ENCODE peak calls at places on chromosome 5, in four cellular contexts. W is GM12878, C is K562, F is GM12891. S is an unnamed sample.

GRCh38 chr5:5678909-5679308 is 256.4 kb downstream of the ICE1 start:
- DNase-seq in F (no peak), W (no peak), C (no peak), S (no peak)

GRCh38 chr5:22488427-22488826 is 364.7 kb downstream of the CDH12 start:
- DNase-seq in F (no peak), C (no peak), W (no peak), S (no peak)

GRCh38 chr5:97181856-97182545 is 1.0 kb downstream of the RIOK2 start:
- DNase-seq in C (no peak), F (no peak), W (no peak), S (no peak)

GRCh38 chr5:68316469-68316868 is 100.9 kb downstream of the PIK3R1 start:
- DNase-seq in C (peak), W (no peak), F (no peak), S (no peak)

GRCh38 chr5:138900281-138900965 is 25.3 kb upstream of the LRRTM2 start:
- DNase-seq in F (peak), C (peak), W (no peak), S (no peak)

GRCh38 chr5:103371046-103371603 is 112.6 kb downstream of the MACIR start:
- DNase-seq in C (no peak), W (no peak), F (no peak), S (no peak)

GRCh38 chr5:83751201-83751600 is 30.5 kb upstream of the HAPLN1 start:
- DNase-seq in F (no peak), C (no peak), W (no peak), S (no peak)

GRCh38 chr5:9395736-9396135 is 150.1 kb downstream of the SEMA5A start:
- DNase-seq in W (no peak), C (no peak), F (no peak), S (no peak)

GRCh38 chr5:158553195-158553945 is 546.3 kb downstream of the EBF1 start:
- DNase-seq in W (no peak), C (no peak), F (no peak), S (no peak)

GRCh38 chr5:66808663-66809062 is 212.5 kb downstream of the MAST4 start:
- DNase-seq in F (no peak), C (no peak), W (no peak), S (no peak)

GRCh38 chr5:38515648-38516047 is 40.8 kb downstream of the LIFR start:
- DNase-seq in W (no peak), F (no peak), C (no peak), S (no peak)

GRCh38 chr5:143308726-143309125 is 94.8 kb downstream of the NR3C1 start:
- DNase-seq in C (no peak), W (no peak), F (no peak), S (no peak)

GRCh38 chr5:126723643-126724042 is 53.3 kb upstream of the LMNB1 start:
- DNase-seq in C (no peak), F (no peak), W (no peak), S (no peak)

GRCh38 chr5:96348536-96348935 is 84.5 kb downstream of the PCSK1 start:
- DNase-seq in C (no peak), F (no peak), W (no peak), S (no peak)

GRCh38 chr5:154502180-154502579 is 24.2 kb upstream of the HAND1 start:
- DNase-seq in W (no peak), C (no peak), F (no peak), S (no peak)
- TF ChIP-seq SPI1 in W (no peak), C (no peak), F (no peak), S (no peak)

DNA sequence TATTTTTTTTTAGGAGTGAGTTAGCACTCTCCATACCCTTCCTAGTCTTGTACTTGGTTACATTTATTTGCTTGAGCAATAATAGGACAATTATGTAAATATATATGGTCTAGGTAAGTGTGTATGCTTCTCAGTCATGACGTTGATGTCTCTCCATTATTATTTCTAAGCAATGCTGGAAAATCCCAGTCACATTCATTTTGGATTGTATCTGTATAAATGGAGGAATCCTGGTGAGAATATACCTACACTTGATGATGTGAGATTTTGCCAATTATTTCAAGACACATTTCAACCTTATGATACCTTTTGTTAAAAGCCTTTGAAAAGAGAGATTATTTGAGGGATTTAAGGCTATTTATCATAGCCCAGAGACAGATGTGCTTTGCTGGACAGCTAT is 2244.5 kb upstream of the WWC1 start:
- DNase-seq in W (no peak), F (no peak), C (no peak), S (no peak)
- TF ChIP-seq SPI1 in W (no peak), F (no peak), C (no peak), S (no peak)

GRCh38 chr5:137252513-137252912 is 246.6 kb downstream of the SPOCK1 start:
- DNase-seq in F (no peak), W (no peak), C (no peak), S (no peak)
- TF ChIP-seq SPI1 in F (no peak), W (no peak), C (no peak), S (no peak)

GRCh38 chr5:2204366-2205184 is 321.9 kb upstream of the IRX4 start:
- DNase-seq in C (no peak), F (no peak), W (no peak), S (no peak)

GRCh38 chr5:2206244-2207108 is 323.8 kb upstream of the IRX4 start:
- DNase-seq in W (no peak), F (no peak), C (no peak), S (no peak)

GRCh38 chr5:2207109-2207399 is 324.3 kb upstream of the IRX4 start:
- DNase-seq in C (no peak), F (no peak), W (no peak), S (no peak)

GRCh38 chr5:2205185-2205585 is 322.5 kb upstream of the IRX4 start:
- DNase-seq in C (no peak), W (no peak), F (no peak), S (no peak)

GRCh38 chr5:2205596-2205995 is 322.9 kb upstream of the IRX4 start:
- DNase-seq in C (no peak), F (no peak), W (no peak), S (no peak)
- TF ChIP-seq SPI1 in C (no peak), F (no peak), W (no peak), S (no peak)

GRCh38 chr5:78903936-78904335 is 81.2 kb downstream of the ARSB start:
- DNase-seq in F (no peak), W (no peak), C (no peak), S (no peak)
- TF ChIP-seq SPI1 in F (no peak), W (no peak), C (no peak), S (no peak)

GRCh38 chr5:134396274-134396673 is 15.4 kb downstream of the CDKN2AIPNL start:
- DNase-seq in F (no peak), C (no peak), W (no peak), S (no peak)
- TF ChIP-seq SPI1 in F (no peak), C (no peak), W (no peak), S (no peak)

GRCh38 chr5:36602711-36603321 is 3.6 kb upstream of the SLC1A3 start:
- DNase-seq in C (no peak), W (no peak), F (no peak), S (no peak)

GRCh38 chr5:36596756-36597155 is 9.7 kb upstream of the SLC1A3 start:
- DNase-seq in C (no peak), F (no peak), W (no peak), S (no peak)

GRCh38 chr5:36596247-36596646 is 10.2 kb upstream of the SLC1A3 start:
- DNase-seq in F (no peak), C (no peak), W (no peak), S (no peak)

GRCh38 chr5:36600847-36601527 is 5.4 kb upstream of the SLC1A3 start:
- DNase-seq in C (no peak), F (no peak), W (no peak), S (no peak)

DNA sequence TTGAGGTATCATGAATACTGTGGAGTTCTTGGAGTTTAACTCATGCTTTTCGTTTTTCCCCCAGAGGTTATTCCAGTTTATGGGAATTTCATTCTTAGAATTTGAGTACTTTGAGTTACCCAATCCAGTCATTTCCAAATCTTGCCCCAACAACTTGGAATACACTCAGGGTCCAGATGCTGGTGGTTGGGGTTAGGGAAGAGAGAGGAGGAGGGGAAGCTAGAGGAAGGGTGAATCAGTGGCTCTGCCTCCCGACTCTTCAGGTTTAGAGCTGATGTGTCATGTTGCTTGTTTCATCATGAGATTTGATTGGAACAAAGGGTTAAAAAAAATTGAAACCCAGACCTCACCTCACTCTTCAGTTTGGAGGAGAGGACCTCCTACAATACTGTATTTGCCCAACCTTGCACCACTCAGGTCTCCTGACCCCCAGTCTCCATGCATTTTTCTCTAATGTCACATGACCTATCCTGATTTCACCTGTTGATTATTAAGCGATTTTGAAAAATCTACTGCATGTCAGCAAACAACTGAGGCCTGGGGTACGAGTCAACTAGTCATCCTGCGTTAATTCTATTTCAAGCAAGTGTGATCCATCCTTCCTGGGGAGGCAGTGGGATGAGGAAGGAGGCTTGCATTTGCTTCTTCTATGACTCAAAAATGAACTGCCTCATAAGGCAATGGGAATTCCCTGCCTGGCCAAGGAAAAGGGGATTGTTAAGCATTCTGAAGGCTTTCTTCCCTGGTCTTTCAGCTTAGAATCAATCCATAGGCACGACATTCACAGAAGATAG is 6.2 kb upstream of the SLC1A3 start:
- DNase-seq in W (no peak), C (no peak), F (no peak), S (no peak)
- TF ChIP-seq SPI1 in W (no peak), C (no peak), F (no peak), S (no peak)

S was measured in HL-60.